ENCODE peak calls at places on chromosomes 12 and 14, in four cellular contexts. G is WTC11, C is head of caudate nucleus, O is cardiac fibroblast. P is an unnamed sample.

GRCh38 chr14:41607119-41607785 is 576 bp downstream of the LRFN5 start:
- DNase-seq in G (peak; percentile 12), C (peak; percentile 16), O (no peak), P (peak; percentile 32)

GRCh38 chr12:53205747-53206146 is 1.3 kb downstream of the ITGB7 start:
- DNase-seq in G (no peak), C (no peak), O (peak; percentile 82), P (peak; percentile 91)

GRCh38 chr14:41899416-41899815 is 292.7 kb downstream of the LRFN5 start:
- DNase-seq in G (no peak), C (no peak), O (peak; percentile 41), P (peak; percentile 11)

GRCh38 chr12:96522283-96522682 is 32.9 kb downstream of the CFAP54 start:
- DNase-seq in G (no peak), C (no peak), O (no peak), P (no peak)

GRCh38 chr12:122420471-122421262 is 1.8 kb downstream of the CLIP1 start:
- DNase-seq in G (no peak), C (no peak), O (no peak), P (no peak)

GRCh38 chr14:32201196-32201815 is 539 bp upstream of the RNU6-7 start:
- DNase-seq in G (peak; percentile 97), C (peak; percentile 83), O (peak; percentile 58), P (peak; percentile 43)

GRCh38 chr14:61347771-61348443 is 26.5 kb downstream of the PRKCH start:
- DNase-seq in G (no peak), C (no peak), O (no peak), P (no peak)

GRCh38 chr12:114812858-114813761 is 129.1 kb upstream of the TBX3 start:
- DNase-seq in G (no peak), C (no peak), O (peak; percentile 35), P (peak; percentile 84)

GRCh38 chr14:21211509-21211908 is 55.6 kb upstream of the OR5AU1 start:
- DNase-seq in G (no peak), C (no peak), O (no peak), P (no peak)

GRCh38 chr12:27003421-27004311 is 10.5 kb downstream of the TM7SF3 start:
- DNase-seq in G (no peak), C (no peak), O (no peak), P (no peak)

GRCh38 chr12:95380997-95381786 is 92.8 kb upstream of the METAP2 start:
- DNase-seq in G (no peak), C (no peak), O (peak; percentile 61), P (peak; percentile 41)

GRCh38 chr12:109387425-109388166 is 39.9 kb downstream of the MYO1H start:
- DNase-seq in G (peak; percentile 23), C (no peak), O (peak; percentile 42), P (peak; percentile 18)

GRCh38 chr14:96104469-96105057 is 65.4 kb downstream of the C14orf132 start:
- DNase-seq in G (no peak), C (no peak), O (peak; percentile 96), P (peak; percentile 99)

GRCh38 chr12:12443482-12443881 is 86.6 kb downstream of the BORCS5 start:
- DNase-seq in G (no peak), C (no peak), O (peak; percentile 61), P (no peak)

GRCh38 chr14:63647696-63648410 is 6.2 kb upstream of the WDR89 start:
- DNase-seq in G (no peak), C (no peak), O (no peak), P (peak; percentile 52)

GRCh38 chr12:25249951-25250738 is 584 bp downstream of the KRAS start:
- DNase-seq in G (peak; percentile 34), C (peak; percentile 45), O (peak; percentile 23), P (peak; percentile 8)

GRCh38 chr14:21300892-21301291 is 21.0 kb downstream of the RPGRIP1 start:
- DNase-seq in G (peak; percentile 70), C (peak; percentile 44), O (no peak), P (no peak)

GRCh38 chr12:79300199-79300568 is 390.6 kb downstream of the PAWR start:
- DNase-seq in G (no peak), C (no peak), O (peak; percentile 35), P (peak; percentile 81)

GRCh38 chr12:510071-510825 is 50.5 kb downstream of the B4GALNT3 start:
- DNase-seq in G (peak; percentile 37), C (no peak), O (no peak), P (no peak)

GRCh38 chr14:62015945-62016344 is 253.7 kb downstream of the SNAPC1 start:
- DNase-seq in G (no peak), C (no peak), O (peak; percentile 2), P (no peak)

GRCh38 chr14:105204206-105204930 is 23.3 kb upstream of the NUDT14 start:
- DNase-seq in G (no peak), C (peak; percentile 58), O (peak; percentile 38), P (no peak)

GRCh38 chr12:662541-663292 is 528 bp downstream of the NINJ2 start:
- DNase-seq in G (no peak), C (no peak), O (peak; percentile 45), P (no peak)

GRCh38 chr12:26524862-26525465 is 308.0 kb downstream of the ITPR2 start:
- DNase-seq in G (peak; percentile 53), C (no peak), O (peak; percentile 34), P (peak; percentile 41)

GRCh38 chr14:91332448-91333059 is 85.1 kb downstream of the CCDC88C start:
- DNase-seq in G (no peak), C (no peak), O (no peak), P (no peak)

GRCh38 chr14:90808759-90809529 is 7.3 kb downstream of the TTC7B start:
- DNase-seq in G (no peak), C (no peak), O (no peak), P (no peak)

GRCh38 chr14:104600141-104600643 is 4.4 kb downstream of the TMEM179 start:
- DNase-seq in G (no peak), C (peak; percentile 47), O (no peak), P (no peak)

GRCh38 chr14:68702578-68702977 is 90.3 kb downstream of the ZFP36L1 start:
- DNase-seq in G (no peak), C (no peak), O (no peak), P (no peak)

GRCh38 chr14:65255583-65256443 is 153.5 kb upstream of the MAX start:
- DNase-seq in G (peak; percentile 84), C (no peak), O (no peak), P (peak; percentile 40)

GRCh38 chr12:118164798-118165486 is 29.0 kb downstream of the PEBP1 start:
- DNase-seq in G (peak; percentile 59), C (no peak), O (peak; percentile 58), P (peak; percentile 35)

GRCh38 chr12:46677749-46678148 is 148.0 kb downstream of the SLC38A4 start:
- DNase-seq in G (no peak), C (no peak), O (peak; percentile 73), P (peak; percentile 60)

GRCh38 chr12:13204428-13204827 is 7.9 kb downstream of the EMP1 start:
- DNase-seq in G (no peak), C (no peak), O (peak; percentile 60), P (no peak)

GRCh38 chr14:77424862-77425261 is 1.5 kb upstream of the NOXRED1 start:
- DNase-seq in G (peak; percentile 26), C (no peak), O (no peak), P (no peak)

P was measured in amniotic epithelial cell.